ENCODE peak calls at places on chromosomes 6 and 20, in four cellular contexts. H is naive B cell; L is activated CD8-positive, alpha-beta memory T cell treated with anti-CD3 and anti-CD28 coated beads for 4 hours; E is NCI-H1092 treated with DMSO at 0.1 percent for 48 hours. Q is an unnamed sample.

GRCh38 chr6:34223381-34223963 is 13.2 kb upstream of the HMGA1 start:
- DNase-seq in H (no peak), L (no peak), E (no peak), Q (no peak)

GRCh38 chr6:114432380-114432779 is 89.6 kb upstream of the HS3ST5 start:
- DNase-seq in H (no peak), L (no peak), E (no peak), Q (no peak)

GRCh38 chr20:2350606-2351005 is 30.1 kb upstream of the TGM6 start:
- DNase-seq in H (no peak), L (no peak), E (no peak), Q (no peak)

GRCh38 chr20:3691306-3691705 is 9.5 kb upstream of the ADAM33 start:
- DNase-seq in H (no peak), L (no peak), E (no peak), Q (no peak)

GRCh38 chr6:16236648-16237199 is 1.7 kb upstream of the GMPR start:
- DNase-seq in H (peak; percentile 40), L (no peak), E (no peak), Q (no peak)

GRCh38 chr6:34074064-34074739 is 71.7 kb downstream of the GRM4 start:
- DNase-seq in H (no peak), L (no peak), E (no peak), Q (no peak)

GRCh38 chr6:53432318-53433161 is 83.8 kb upstream of the ELOVL5 start:
- DNase-seq in H (no peak), L (no peak), E (peak; percentile 38), Q (no peak)

GRCh38 chr6:155604991-155605390 is 149.4 kb upstream of the NOX3 start:
- DNase-seq in H (no peak), L (no peak), E (no peak), Q (no peak)

GRCh38 chr6:144217264-144217663 is 66.9 kb downstream of the STX11 start:
- DNase-seq in H (no peak), L (no peak), E (no peak), Q (no peak)

GRCh38 chr6:155943635-155944034 is 488.0 kb upstream of the NOX3 start:
- DNase-seq in H (no peak), L (no peak), E (no peak), Q (no peak)

GRCh38 chr6:138250053-138250452 is 31.8 kb upstream of the PBOV1 start:
- DNase-seq in H (no peak), L (no peak), E (no peak), Q (no peak)

GRCh38 chr20:63759377-63759901 is 19.9 kb downstream of the SLC2A4RG start:
- DNase-seq in H (no peak), L (no peak), E (no peak), Q (no peak)

GRCh38 chr6:159110013-159110412 is 59.2 kb upstream of the FNDC1 start:
- DNase-seq in H (no peak), L (no peak), E (peak; percentile 15), Q (peak; percentile 60)

GRCh38 chr6:76633259-76633658 is 560.8 kb upstream of the IMPG1 start:
- DNase-seq in H (no peak), L (no peak), E (no peak), Q (no peak)

GRCh38 chr20:6663751-6664388 is 103.6 kb upstream of the BMP2 start:
- DNase-seq in H (no peak), L (no peak), E (no peak), Q (no peak)

GRCh38 chr20:57038608-57039440 is 227.6 kb downstream of the BMP7 start:
- DNase-seq in H (no peak), L (no peak), E (no peak), Q (no peak)

GRCh38 chr6:125948455-125948854 is 8.1 kb upstream of the HINT3 start:
- DNase-seq in H (no peak), L (no peak), E (no peak), Q (no peak)

GRCh38 chr20:1860446-1860845 is 34.8 kb upstream of the SIRPA start:
- DNase-seq in H (no peak), L (no peak), E (no peak), Q (no peak)

GRCh38 chr6:157813191-157813590 is 9.9 kb upstream of the SNX9 start:
- DNase-seq in H (no peak), L (no peak), E (no peak), Q (no peak)

GRCh38 chr20:2691663-2692035 is 931 bp upstream of the EBF4 start:
- DNase-seq in H (no peak), L (no peak), E (no peak), Q (no peak)

Q was measured in OCI-LY7.